ENCODE peak calls at places on chromosome 5, in eight cellular contexts. N is activated B cell treated with CpG ODN at 0.5 μM for 24 hours; C is activated CD8-positive, alpha-beta memory T cell treated with anti-CD3 and anti-CD28 coated beads, Interleukin-2, amount 10 ng/mL, durations not matched to agents 7 days and 5 days; R is left ventricle myocardium superior; X is SK-N-SH treated with all-trans-retinoic acid at 6 μM for 48 hours; V is naive thymus-derived CD4-positive, alpha-beta T cell; F is activated naive CD4-positive, alpha-beta T cell treated with anti-CD3 and anti-CD28 coated beads, Interleukin-2, amount 50 U/mL, for 72 hours; E is right cardiac atrium. W is an unnamed sample.

GRCh38 chr5:111859031-111859430 is 102.0 kb upstream of the NREP start:
- ATAC-seq in R (peak), C (no peak), V (no peak), E (peak), N (no peak), X (no peak), F (no peak), W (peak)

GRCh38 chr5:77155179-77155839 is 55.2 kb upstream of the PDE8B start:
- ATAC-seq in C (peak), E (no peak), V (peak), F (peak), N (no peak), X (no peak), R (no peak), W (no peak)

GRCh38 chr5:85441853-85442252 is 1057.2 kb upstream of the EDIL3 start:
- ATAC-seq in F (no peak), R (no peak), V (no peak), C (no peak), X (no peak), N (no peak), E (no peak), W (no peak)

GRCh38 chr5:72752909-72753308 is 63.6 kb upstream of the TNPO1 start:
- ATAC-seq in V (no peak), R (no peak), X (peak), N (no peak), F (no peak), E (no peak), C (no peak), W (no peak)

GRCh38 chr5:39194466-39195136 is 24.8 kb downstream of the FYB1 start:
- ATAC-seq in E (no peak), F (peak), N (no peak), X (no peak), R (no peak), V (no peak), C (peak), W (no peak)

GRCh38 chr5:53490747-53491146 is 10.3 kb downstream of the FST start:
- ATAC-seq in C (no peak), X (peak), V (no peak), E (no peak), F (no peak), R (peak), N (no peak), W (no peak)

GRCh38 chr5:16886366-16886736 is 49.7 kb downstream of the MYO10 start:
- ATAC-seq in X (no peak), E (peak), F (no peak), N (no peak), R (peak), V (no peak), C (no peak), W (peak)

GRCh38 chr5:50441479-50441815 is 359 bp upstream of the EMB start:
- ATAC-seq in V (no peak), F (peak), N (peak), X (no peak), R (no peak), E (no peak), C (no peak), W (peak)

GRCh38 chr5:87122171-87122977 is 145.3 kb upstream of the RASA1 start:
- ATAC-seq in C (peak), E (no peak), V (no peak), R (no peak), F (peak), N (no peak), X (peak), W (no peak)

GRCh38 chr5:158477214-158477613 is 618.3 kb upstream of the CLINT1 start:
- ATAC-seq in E (no peak), C (no peak), V (no peak), R (no peak), N (no peak), F (no peak), X (no peak), W (no peak)

GRCh38 chr5:151054713-151055112 is 26.1 kb downstream of the TNIP1 start:
- ATAC-seq in E (no peak), V (no peak), N (no peak), R (no peak), C (no peak), X (no peak), F (no peak), W (no peak)

GRCh38 chr5:133569347-133569746 is 43.0 kb downstream of the FSTL4 start:
- ATAC-seq in R (no peak), F (no peak), N (no peak), E (no peak), X (no peak), C (no peak), V (no peak), W (no peak)

GRCh38 chr5:133527311-133527710 is 85.0 kb downstream of the FSTL4 start:
- ATAC-seq in C (no peak), R (no peak), V (peak), X (no peak), F (no peak), N (no peak), E (no peak), W (no peak)

GRCh38 chr5:160356550-160357347 is 13.7 kb downstream of the C1QTNF2 start:
- ATAC-seq in V (no peak), R (no peak), F (no peak), N (no peak), C (no peak), X (no peak), E (no peak), W (no peak)

GRCh38 chr5:134982230-134982629 is 14.5 kb downstream of the CATSPER3 start:
- ATAC-seq in E (no peak), N (no peak), X (no peak), F (no peak), C (no peak), R (no peak), V (no peak), W (no peak)

GRCh38 chr5:57566914-57567313 is 84.3 kb upstream of the ACTBL2 start:
- ATAC-seq in X (no peak), R (peak), V (no peak), F (no peak), C (no peak), N (no peak), E (peak), W (no peak)

GRCh38 chr5:56097055-56097454 is 102.3 kb upstream of the IL6ST start:
- ATAC-seq in C (no peak), E (no peak), N (no peak), R (no peak), V (no peak), F (no peak), X (no peak), W (no peak)

GRCh38 chr5:112529525-112529924 is 110.4 kb upstream of the EPB41L4A start:
- ATAC-seq in F (no peak), N (peak), R (no peak), E (peak), X (no peak), V (no peak), C (no peak), W (no peak)

GRCh38 chr5:173029499-173029921 is 26.6 kb upstream of the CREBRF start:
- ATAC-seq in C (no peak), E (peak), F (no peak), N (peak), X (no peak), V (peak), R (peak), W (no peak)

GRCh38 chr5:20224046-20224445 is 236.0 kb upstream of the CDH18 start:
- ATAC-seq in N (no peak), X (no peak), C (no peak), E (no peak), V (no peak), F (no peak), R (no peak), W (no peak)